ENCODE peak calls at places on chromosomes 7 and 10, in six cellular contexts. P, E, A, F, W and G are unnamed samples.

GRCh38 chr10:131173484-131174210 is 137.9 kb downstream of the TCERG1L start:
- DNase-seq in P (no peak), F (no peak), E (no peak), A (no peak), W (no peak), G (no peak)

GRCh38 chr7:26397786-26398435 is 106.2 kb downstream of the SNX10 start:
- DNase-seq in A (peak), W (peak), E (no peak), P (no peak), F (peak), G (no peak)

GRCh38 chr10:45040921-45041320 is 40.2 kb downstream of the ZNF22 start:
- DNase-seq in A (no peak), E (peak), P (no peak), W (no peak), F (no peak), G (no peak)

GRCh38 chr7:77696643-77697534 is 630 bp downstream of the RSBN1L start:
- DNase-seq in P (peak), F (peak), W (peak), A (peak), E (peak), G (no peak)

GRCh38 chr10:16832351-16833080 is 15.3 kb upstream of the RSU1 start:
- DNase-seq in P (no peak), W (no peak), F (no peak), A (no peak), E (peak), G (no peak)

GRCh38 chr10:29950391-29950790 is 109.0 kb downstream of the JCAD start:
- DNase-seq in F (no peak), A (no peak), P (no peak), W (no peak), E (no peak), G (no peak)

GRCh38 chr7:27110163-27110976 is 7.9 kb upstream of the HOXA2 start:
- DNase-seq in W (no peak), A (peak), E (no peak), P (no peak), F (no peak), G (no peak)

GRCh38 chr7:131563918-131564317 is 7.5 kb upstream of the PODXL start:
- DNase-seq in W (no peak), E (no peak), P (no peak), F (no peak), A (no peak), G (no peak)

GRCh38 chr7:25215694-25216335 is 12.5 kb downstream of the NPVF start:
- DNase-seq in A (no peak), F (no peak), W (no peak), P (no peak), E (no peak), G (no peak)

GRCh38 chr7:130845581-130846085 is 111.6 kb upstream of the KLF14 start:
- DNase-seq in F (no peak), A (no peak), E (peak), P (no peak), W (no peak), G (no peak)

GRCh38 chr7:45089314-45089891 is 634 bp upstream of the NACAD start:
- DNase-seq in P (peak), E (peak), F (peak), A (peak), W (peak), G (no peak)

GRCh38 chr7:108846471-108846870 is 276.8 kb downstream of the DNAJB9 start:
- DNase-seq in P (no peak), E (no peak), W (no peak), F (no peak), A (no peak), G (no peak)

GRCh38 chr10:77505431-77506334 is 131.9 kb downstream of the KCNMA1 start:
- DNase-seq in P (no peak), E (peak), A (no peak), W (no peak), F (no peak), G (peak)

GRCh38 chr10:118032564-118032963 is 14.2 kb downstream of the RAB11FIP2 start:
- DNase-seq in A (no peak), W (no peak), P (no peak), F (no peak), E (no peak), G (no peak)

GRCh38 chr7:69620063-69620462 is 21.8 kb downstream of the AUTS2 start:
- DNase-seq in P (no peak), W (no peak), E (no peak), A (no peak), F (no peak), G (no peak)

GRCh38 chr10:3173173-3173878 is 744 bp upstream of the PITRM1 start:
- DNase-seq in W (peak), F (no peak), A (peak), E (no peak), P (peak), G (no peak)

GRCh38 chr7:79282051-79282694 is 171.3 kb downstream of the MAGI2 start:
- DNase-seq in P (no peak), E (peak), F (peak), A (no peak), W (no peak), G (peak)

GRCh38 chr7:50152486-50152885 is 59.4 kb upstream of the ZPBP start:
- DNase-seq in W (no peak), E (no peak), P (no peak), A (no peak), F (no peak), G (no peak)

GRCh38 chr10:35696392-35696791 is 54.3 kb upstream of the FZD8 start:
- DNase-seq in W (no peak), P (no peak), E (no peak), A (no peak), F (no peak), G (no peak)

GRCh38 chr7:40810274-40810673 is 675.5 kb downstream of the SUGCT start:
- DNase-seq in A (no peak), P (no peak), W (no peak), F (no peak), E (no peak), G (no peak)

GRCh38 chr10:110872145-110872983 is 636 bp downstream of the PDCD4 start:
- DNase-seq in E (peak), F (peak), P (peak), W (peak), A (peak), G (no peak)

GRCh38 chr7:74396993-74397392 is 56.7 kb upstream of the GTF2IRD1 start:
- DNase-seq in F (no peak), A (no peak), E (no peak), W (no peak), P (no peak), G (no peak)

GRCh38 chr7:128909605-128910568 is 622 bp downstream of the KCP start:
- DNase-seq in P (no peak), A (peak), F (no peak), W (peak), E (peak), G (no peak)

GRCh38 chr7:83429493-83429892 is 219.4 kb downstream of the SEMA3E start:
- DNase-seq in W (no peak), P (no peak), F (no peak), E (no peak), A (peak), G (no peak)

GRCh38 chr7:78197447-78197846 is 398.9 kb downstream of the PHTF2 start:
- DNase-seq in E (peak), W (no peak), F (no peak), P (no peak), A (no peak), G (no peak)

GRCh38 chr10:94403034-94403822 is 887 bp downstream of the TBC1D12 start:
- DNase-seq in P (peak), A (peak), E (peak), F (peak), W (peak), G (no peak)

GRCh38 chr7:1741751-1742554 is 71.9 kb downstream of the ELFN1 start:
- DNase-seq in E (no peak), W (peak), F (no peak), P (no peak), A (no peak), G (no peak)

GRCh38 chr7:33775790-33776189 is 129.5 kb upstream of the BMPER start:
- DNase-seq in A (no peak), W (no peak), P (no peak), E (no peak), F (no peak), G (no peak)

GRCh38 chr10:24603333-24603732 is 120.4 kb downstream of the ARHGAP21 start:
- DNase-seq in P (no peak), W (no peak), A (no peak), F (no peak), E (peak), G (no peak)

GRCh38 chr7:23680417-23681405 is 712 bp downstream of the FAM221A start:
- DNase-seq in E (peak), W (peak), F (peak), A (peak), P (peak), G (no peak)

DNA sequence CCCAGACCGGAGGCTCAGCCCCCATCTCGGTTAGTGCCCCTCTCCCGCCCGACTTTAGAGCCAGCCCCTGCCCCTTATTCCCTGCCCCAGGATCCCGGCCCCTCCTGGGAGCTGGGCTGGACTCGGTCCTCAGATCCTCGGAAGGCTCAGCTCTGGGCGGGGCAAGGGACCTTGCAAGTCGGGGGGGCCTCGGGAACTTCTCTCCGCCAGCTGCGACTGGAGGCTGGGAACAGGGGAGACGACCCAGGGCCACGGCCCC is 2.5 kb downstream of the ADIRF start:
- DNase-seq in W (no peak), F (no peak), P (no peak), A (peak), E (no peak), G (no peak)
- TF ChIP-seq CTCF in W (no peak), F (no peak), P (no peak), A (no peak), E (no peak), G (no peak)

GRCh38 chr10:101797403-101798059 is 14.3 kb upstream of the NPM3 start:
- DNase-seq in F (no peak), A (no peak), W (no peak), E (no peak), P (no peak), G (no peak)

GRCh38 chr10:101789686-101790085 is 6.4 kb upstream of the NPM3 start:
- DNase-seq in A (no peak), W (no peak), P (no peak), F (no peak), E (no peak), G (no peak)

GRCh38 chr10:101793526-101793925 is 10.3 kb upstream of the NPM3 start:
- DNase-seq in E (no peak), P (no peak), W (no peak), F (no peak), A (no peak), G (no peak)
- TF ChIP-seq CTCF in E (no peak), P (no peak), W (no peak), F (no peak), A (no peak), G (no peak)

GRCh38 chr7:28793383-28793782 is 164.7 kb downstream of the TRIL start:
- DNase-seq in F (no peak), E (no peak), W (no peak), P (no peak), A (no peak), G (no peak)
- TF ChIP-seq CTCF in F (no peak), E (no peak), W (no peak), P (no peak), A (no peak), G (no peak)

DNA sequence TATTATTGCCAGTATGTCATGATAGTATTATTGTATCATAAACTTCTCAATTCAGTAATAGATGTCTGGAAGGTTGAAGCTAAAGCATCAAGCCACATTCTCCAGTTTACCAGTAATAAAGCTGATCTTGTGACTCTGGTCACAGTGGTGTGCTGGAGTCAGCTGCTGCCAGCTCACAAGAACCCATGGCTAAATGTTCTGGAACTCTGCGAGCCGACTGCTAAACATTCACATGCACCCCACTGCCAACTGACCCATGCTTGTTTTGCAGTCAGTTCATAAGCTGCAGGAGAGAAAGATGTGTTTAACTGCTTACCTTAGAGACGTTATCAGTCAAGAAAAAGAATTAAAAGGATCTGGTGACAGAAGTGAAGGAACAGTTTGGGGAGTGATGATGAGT is 5.9 kb upstream of the DNTT start:
- DNase-seq in E (no peak), A (no peak), W (no peak), F (no peak), P (no peak), G (no peak)
- TF ChIP-seq CTCF in E (no peak), A (no peak), W (no peak), F (no peak), P (no peak), G (no peak)

GRCh38 chr7:90461216-90461615 is 8.2 kb upstream of the PTTG1IP2 start:
- DNase-seq in A (no peak), F (no peak), P (no peak), E (no peak), W (no peak), G (no peak)

GRCh38 chr7:90453931-90454330 is 15.5 kb upstream of the PTTG1IP2 start:
- DNase-seq in P (no peak), A (no peak), F (no peak), W (no peak), E (no peak), G (no peak)

GRCh38 chr7:90455163-90456030 is 14.0 kb upstream of the PTTG1IP2 start:
- DNase-seq in E (peak), W (no peak), A (no peak), P (peak), F (no peak), G (no peak)

GRCh38 chr7:90458104-90458503 is 11.3 kb upstream of the PTTG1IP2 start:
- DNase-seq in P (no peak), W (no peak), A (no peak), E (no peak), F (no peak), G (no peak)

GRCh38 chr7:90459888-90460287 is 9.6 kb upstream of the PTTG1IP2 start:
- DNase-seq in W (no peak), P (no peak), E (no peak), F (no peak), A (no peak), G (no peak)
- TF ChIP-seq CTCF in W (no peak), P (no peak), E (peak), F (no peak), A (no peak), G (peak)

GRCh38 chr7:151845412-151846205 is 31.3 kb downstream of the PRKAG2 start:
- DNase-seq in W (no peak), P (no peak), E (no peak), A (no peak), F (no peak), G (no peak)

GRCh38 chr7:151844828-151845200 is 32.1 kb downstream of the PRKAG2 start:
- DNase-seq in E (no peak), P (no peak), A (no peak), F (no peak), W (no peak), G (no peak)

GRCh38 chr7:151843181-151843580 is 33.7 kb downstream of the PRKAG2 start:
- DNase-seq in E (peak), W (no peak), A (no peak), P (no peak), F (no peak), G (no peak)

GRCh38 chr7:151847136-151847535 is 29.8 kb downstream of the PRKAG2 start:
- DNase-seq in P (no peak), A (no peak), W (no peak), F (no peak), E (no peak), G (no peak)

GRCh38 chr7:151844080-151844827 is 32.7 kb downstream of the PRKAG2 start:
- DNase-seq in W (no peak), A (no peak), F (no peak), E (peak), P (no peak), G (peak)
- TF ChIP-seq CTCF in W (no peak), A (no peak), F (no peak), E (no peak), P (no peak), G (no peak)

GRCh38 chr7:149716007-149716931 is 57.1 kb downstream of the ZNF467 start:
- DNase-seq in F (no peak), W (peak), A (no peak), P (no peak), E (no peak), G (no peak)
- TF ChIP-seq CTCF in F (no peak), W (no peak), A (no peak), P (no peak), E (no peak), G (no peak)